ENCODE peak calls at places on chromosomes 11 and 22, in nine cellular contexts. V is HCT116, B is sigmoid colon, Z is K562, A is suprapubic skin, T is spleen, K is endothelial cell of umbilical vein, N is breast epithelium, E is transverse colon. S is an unnamed sample.
A peak's percentile ranks its signal among the peaks of the same experiment; 100 is the strongest.

GRCh38 chr11:130146797-130147196 is 12.8 kb upstream of the ST14 start:
- DNase-seq in T (no peak), N (peak; percentile 34), K (peak; percentile 25), E (peak; percentile 43), B (no peak), V (no peak), A (no peak), Z (no peak), S (no peak)

GRCh38 chr22:36954251-36955014 is 41.0 kb downstream of the CSF2RB start:
- DNase-seq in E (no peak), V (no peak), K (no peak), N (no peak), T (no peak), A (peak; percentile 44), B (no peak), Z (no peak), S (no peak)

GRCh38 chr22:43302462-43303109 is 40.6 kb downstream of the SCUBE1 start:
- DNase-seq in N (no peak), E (no peak), K (no peak), Z (no peak), A (no peak), B (no peak), V (no peak), T (no peak), S (no peak)

GRCh38 chr11:2512431-2513407 is 67.9 kb downstream of the KCNQ1 start:
- DNase-seq in Z (no peak), K (no peak), V (no peak), B (no peak), T (peak; percentile 69), N (peak; percentile 13), A (no peak), E (peak; percentile 5), S (no peak)

GRCh38 chr22:37020192-37020479 is 594 bp downstream of the MPST start:
- DNase-seq in T (no peak), V (peak; percentile 27), B (no peak), Z (peak; percentile 25), N (no peak), A (no peak), E (peak; percentile 75), K (peak; percentile 47), S (no peak)

GRCh38 chr11:8335186-8335585 is 71.5 kb upstream of the LMO1 start:
- DNase-seq in B (no peak), T (no peak), K (no peak), A (no peak), V (no peak), Z (peak; percentile 21), N (no peak), E (no peak), S (no peak)

GRCh38 chr11:110049501-110050200 is 43.5 kb upstream of the ZC3H12C start:
- DNase-seq in N (no peak), V (no peak), Z (no peak), K (no peak), T (no peak), E (no peak), B (no peak), A (no peak), S (no peak)

GRCh38 chr22:48692734-48693376 is 1134.8 kb downstream of the BRD1 start:
- DNase-seq in A (no peak), B (no peak), V (no peak), N (no peak), Z (no peak), T (no peak), E (no peak), K (no peak), S (no peak)

GRCh38 chr22:23685205-23685784 is 5.5 kb upstream of the RGL4 start:
- DNase-seq in N (no peak), K (no peak), A (no peak), V (no peak), B (no peak), T (no peak), Z (peak; percentile 28), E (no peak), S (no peak)

DNA sequence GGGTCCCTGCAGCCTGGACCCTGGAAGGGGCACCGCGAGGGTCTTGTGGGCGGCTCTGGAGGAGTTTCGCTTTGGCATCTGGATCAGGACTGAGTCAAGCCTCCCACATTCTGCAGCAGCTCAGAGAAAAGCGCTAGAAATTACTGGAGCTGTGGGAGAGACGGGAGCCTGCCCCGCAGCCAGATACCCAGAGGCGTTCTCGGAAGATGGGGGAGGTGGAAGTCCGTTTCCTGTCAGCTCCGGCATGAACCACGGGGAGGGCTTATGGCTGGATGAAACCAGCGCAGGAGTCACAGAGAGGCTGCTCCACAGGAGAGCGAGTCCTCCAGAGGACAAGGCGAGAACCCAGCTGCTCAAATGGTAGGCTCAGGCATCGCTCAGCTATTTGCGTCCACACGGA is 379.3 kb downstream of the OPCML start:
- DNase-seq in K (no peak), B (no peak), N (no peak), T (no peak), E (no peak), A (no peak), V (no peak), Z (no peak), S (no peak)
- TF ChIP-seq POLR2AphosphoS5 in K (no peak), B (no peak), N (no peak), T (no peak), E (no peak), A (no peak), V (no peak), Z (no peak), S (no peak)

GRCh38 chr11:61429691-61430582 is at the start of the genes CPSF7 and SDHAF2:
- DNase-seq in K (peak; percentile 94), E (peak; percentile 98), V (peak; percentile 84), A (peak; percentile 98), B (peak; percentile 98), N (peak; percentile 95), T (peak; percentile 100), Z (peak; percentile 89), S (peak; percentile 39)

GRCh38 chr11:61425367-61426131 is 4.2 kb downstream of the CPSF7 start:
- DNase-seq in N (no peak), T (no peak), V (no peak), B (no peak), K (no peak), A (no peak), Z (no peak), E (no peak), S (no peak)

DNA sequence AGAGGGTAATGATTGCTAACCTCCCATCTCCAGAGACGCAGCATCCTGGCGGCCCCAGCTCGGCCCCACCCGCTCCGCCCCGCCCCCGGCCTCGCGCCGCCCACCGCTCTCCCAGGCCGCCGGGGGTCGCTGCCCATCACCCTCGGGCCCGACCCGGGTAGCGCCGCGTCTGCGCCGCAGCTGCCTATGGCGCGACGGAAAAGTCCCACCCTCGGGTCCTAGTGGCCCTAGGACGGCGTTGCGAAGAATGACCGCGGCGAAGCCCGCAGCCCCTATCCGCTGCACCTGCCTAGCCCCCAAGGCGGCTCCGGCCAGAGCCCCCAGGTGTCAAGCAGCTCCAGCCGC is 457 bp downstream of the CPSF7 start:
- DNase-seq in Z (peak; percentile 84), B (peak; percentile 75), A (no peak), V (peak; percentile 15), T (peak; percentile 92), E (peak; percentile 63), K (peak; percentile 67), N (peak; percentile 32), S (no peak)
- TF ChIP-seq POLR2AphosphoS5 in Z (no peak), B (no peak), A (no peak), V (peak; percentile 38), T (no peak), E (no peak), K (peak; percentile 6), N (no peak), S (no peak)

GRCh38 chr22:33272866-33273265 is 214.7 kb upstream of the SYN3 start:
- DNase-seq in T (no peak), B (no peak), Z (no peak), A (no peak), E (no peak), V (no peak), K (no peak), N (no peak), S (no peak)
- TF ChIP-seq POLR2AphosphoS5 in T (no peak), B (no peak), Z (no peak), A (no peak), E (no peak), V (no peak), K (no peak), N (no peak), S (no peak)

DNA sequence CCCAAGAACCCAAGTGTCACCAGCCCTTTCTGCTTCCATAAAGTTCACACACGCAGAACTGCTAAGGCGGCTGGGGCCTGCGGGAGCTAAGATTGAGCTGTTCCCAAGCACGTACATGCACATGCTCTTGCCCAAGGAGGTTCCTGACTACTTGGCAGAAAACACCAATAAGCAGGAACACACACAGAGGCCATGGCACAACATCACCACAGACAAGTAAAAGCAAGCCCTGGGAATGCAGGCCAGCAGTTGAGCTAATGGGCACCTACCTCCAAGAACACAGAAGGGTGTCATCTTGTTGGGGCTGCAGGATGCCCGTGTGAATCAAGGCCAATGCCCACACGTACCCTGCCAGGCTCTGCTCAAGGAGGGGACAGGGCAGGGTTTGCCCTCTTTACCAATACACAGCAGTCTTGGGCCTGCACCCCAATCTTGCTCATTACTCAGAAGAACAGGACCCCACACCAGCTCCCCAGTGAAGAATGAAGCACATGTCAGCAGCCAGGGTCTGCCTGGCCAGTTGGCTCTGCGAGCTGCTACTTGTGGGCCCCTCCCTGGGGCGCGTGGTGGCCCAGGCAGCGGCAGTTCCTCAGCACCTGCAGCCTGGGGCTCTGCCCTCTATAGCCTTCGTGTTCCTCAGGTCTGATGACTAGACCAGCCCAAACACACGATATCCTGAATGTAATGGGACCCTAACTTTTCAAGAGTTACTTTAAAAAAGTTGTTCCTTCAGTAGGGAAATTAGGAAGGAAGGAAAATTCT is 32.3 kb upstream of the CYP2D6 start:
- DNase-seq in V (no peak), Z (no peak), T (no peak), N (peak; percentile 35), B (peak; percentile 17), A (no peak), E (no peak), K (no peak), S (no peak)
- TF ChIP-seq POLR2AphosphoS5 in V (no peak), Z (no peak), T (peak; percentile 32), N (no peak), B (no peak), A (no peak), E (no peak), K (no peak), S (no peak)

GRCh38 chr11:120703358-120704152 is 192.0 kb downstream of the GRIK4 start:
- DNase-seq in V (no peak), A (no peak), B (no peak), Z (no peak), K (no peak), T (no peak), N (no peak), E (no peak), S (no peak)
- TF ChIP-seq POLR2AphosphoS5 in V (no peak), A (no peak), B (no peak), Z (no peak), K (no peak), T (no peak), N (no peak), E (no peak), S (no peak)

DNA sequence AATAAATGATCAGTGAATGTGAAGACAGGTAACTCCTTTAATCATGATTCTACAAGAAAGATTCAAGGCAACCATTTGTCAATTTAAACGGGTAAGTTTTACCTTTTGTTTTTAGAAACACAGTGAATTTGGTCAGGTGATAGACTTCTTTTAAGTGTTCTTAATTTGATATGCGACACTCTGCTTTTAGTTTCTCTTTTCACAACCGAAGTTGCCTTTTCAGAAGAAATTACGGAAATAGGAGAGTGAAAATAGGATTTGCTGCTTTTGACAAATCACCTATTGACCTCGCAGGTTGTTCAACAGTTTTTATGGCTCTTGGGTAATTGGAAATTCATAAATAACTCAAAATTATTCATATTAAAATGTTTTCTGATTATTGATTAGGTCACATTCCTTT is 142.1 kb downstream of the CNTN5 start:
- DNase-seq in V (no peak), A (no peak), N (no peak), Z (no peak), T (no peak), K (no peak), B (no peak), E (no peak), S (no peak)
- TF ChIP-seq POLR2AphosphoS5 in V (no peak), A (no peak), N (no peak), Z (no peak), T (no peak), K (no peak), B (no peak), E (no peak), S (no peak)

S was measured in SK-N-MC.